ENCODE peak calls at places on chromosomes 7 and 10, in five cellular contexts. J is upper lobe of right lung, A is right atrium auricular region, Z is uterus, Y is A549. K is an unnamed sample. For H3K4me1, the result is how much of the 10 kb centered on the place peaks cover.

GRCh38 chr10:62305813-62306212 is 37.2 kb upstream of the RTKN2 start:
- DNase-seq in Y (no peak), A (no peak), Z (no peak), J (no peak), K (no peak)

GRCh38 chr10:110413903-110414562 is 83.7 kb upstream of the DUSP5 start:
- DNase-seq in A (no peak), Y (no peak), J (no peak), Z (no peak), K (no peak)

GRCh38 chr7:36967387-36967786 is 243.1 kb upstream of the AOAH start:
- DNase-seq in A (peak), Y (peak), J (no peak), Z (peak), K (peak)

GRCh38 chr10:103792547-103792946 is 62.8 kb downstream of the SH3PXD2A start:
- DNase-seq in Y (no peak), A (no peak), Z (no peak), J (no peak), K (no peak)

GRCh38 chr10:32095116-32095733 is 39.0 kb upstream of the KIF5B start:
- DNase-seq in J (no peak), A (no peak), Z (no peak), Y (no peak), K (no peak)

GRCh38 chr7:125046767-125047166 is 117.1 kb upstream of the POT1 start:
- DNase-seq in J (peak), Z (no peak), A (no peak), Y (no peak), K (no peak)

GRCh38 chr7:108120943-108121342 is 9.2 kb downstream of the LAMB4 start:
- DNase-seq in Y (no peak), A (no peak), Z (no peak), J (no peak), K (no peak)

GRCh38 chr10:92420554-92421275 is 129.7 kb downstream of the MARCHF5 start:
- DNase-seq in Y (no peak), J (no peak), A (no peak), Z (no peak), K (no peak)

GRCh38 chr7:27151945-27152815 is at the start of gene HOXA3:
- DNase-seq in Z (peak), A (no peak), Y (no peak), J (peak), K (no peak)

GRCh38 chr7:38727184-38727940 is 96.2 kb upstream of the AMPH start:
- DNase-seq in Z (no peak), A (no peak), J (no peak), Y (no peak), K (no peak)

GRCh38 chr10:98519936-98520335 is 73.2 kb upstream of the HPS1 start:
- DNase-seq in A (no peak), J (no peak), Y (no peak), Z (no peak), K (no peak)

GRCh38 chr7:42831051-42831952 is 80.6 kb downstream of the C7orf25 start:
- DNase-seq in Y (no peak), J (peak), Z (peak), A (no peak), K (peak)

GRCh38 chr7:1707756-1708611 is 37.9 kb downstream of the ELFN1 start:
- DNase-seq in A (no peak), Z (no peak), J (peak), Y (no peak), K (no peak)

GRCh38 chr10:97314677-97315076 is 4.4 kb upstream of the FRAT1 start:
- DNase-seq in Z (no peak), A (no peak), J (no peak), Y (no peak), K (no peak)

GRCh38 chr7:123580406-123581161 is 21.0 kb upstream of the ASB15 start:
- DNase-seq in Y (no peak), Z (no peak), A (no peak), J (no peak), K (peak)

GRCh38 chr10:102773986-102774385 is 30.2 kb downstream of the WBP1L start:
- DNase-seq in Y (no peak), A (peak), Z (no peak), J (no peak), K (no peak)

GRCh38 chr10:133045556-133046483 is 41.9 kb upstream of the ADGRA1 start:
- DNase-seq in Z (no peak), Y (no peak), A (no peak), J (no peak), K (no peak)

GRCh38 chr10:6275022-6275997 is 72.6 kb downstream of the PFKFB3 start:
- DNase-seq in Z (peak), Y (peak), A (peak), J (peak), K (peak)

GRCh38 chr7:91657386-91658120 is 222.9 kb downstream of the MTERF1 start:
- DNase-seq in Y (no peak), Z (no peak), J (no peak), A (no peak), K (no peak)

GRCh38 chr7:96727534-96728088 is 18.0 kb upstream of the SEM1 start:
- DNase-seq in Y (no peak), J (no peak), Z (no peak), A (no peak), K (no peak)

GRCh38 chr10:6348091-6348862 is 145.5 kb downstream of the PFKFB3 start:
- DNase-seq in Y (no peak), Z (no peak), J (peak), A (no peak), K (peak)

GRCh38 chr10:82982110-82982608 is 1107.2 kb downstream of the NRG3 start:
- DNase-seq in Z (no peak), A (no peak), J (no peak), Y (no peak), K (no peak)

GRCh38 chr7:35035511-35035921 is 1.8 kb downstream of the DPY19L1 start:
- DNase-seq in Y (peak), J (no peak), A (no peak), Z (no peak), K (peak)

GRCh38 chr7:80443336-80443735 is 68.5 kb downstream of the GNAT3 start:
- DNase-seq in A (no peak), Z (no peak), J (no peak), Y (no peak), K (no peak)

GRCh38 chr7:123004931-123005330 is 9.4 kb upstream of the TAS2R16 start:
- DNase-seq in Y (no peak), Z (no peak), A (no peak), J (no peak), K (no peak)

GRCh38 chr7:13948019-13948781 is 41.3 kb downstream of the ETV1 start:
- DNase-seq in A (no peak), Z (no peak), J (no peak), Y (no peak), K (no peak)

GRCh38 chr7:13945670-13946069 is 43.8 kb downstream of the ETV1 start:
- DNase-seq in A (no peak), J (no peak), Y (no peak), Z (peak), K (no peak)

GRCh38 chr7:13949450-13949849 is 40.0 kb downstream of the ETV1 start:
- DNase-seq in Y (no peak), J (no peak), A (no peak), Z (no peak), K (peak)

GRCh38 chr7:13946181-13946580 is 43.3 kb downstream of the ETV1 start:
- DNase-seq in J (no peak), Z (no peak), A (no peak), Y (no peak), K (no peak)

DNA sequence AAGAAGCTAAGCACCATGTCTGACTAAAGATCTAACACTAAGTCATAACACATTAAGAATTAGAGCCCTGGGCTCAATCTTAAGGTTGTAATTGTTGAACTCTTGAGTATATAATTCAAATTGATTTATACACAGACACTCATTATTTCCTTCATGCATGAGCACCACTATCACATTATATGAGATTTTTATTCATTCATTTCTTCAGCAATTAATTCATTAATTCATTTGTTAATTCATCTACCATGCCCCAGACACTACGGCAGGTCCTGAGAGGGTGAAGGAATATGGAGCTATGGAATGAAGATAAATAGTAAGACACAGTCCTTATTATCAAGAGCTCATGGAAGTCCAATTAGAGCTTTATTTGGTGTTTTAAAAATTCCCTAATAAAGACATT is 41.9 kb downstream of the ETV1 start:
- DNase-seq in A (no peak), Z (no peak), J (no peak), Y (no peak), K (no peak)
- H3K4me1 ChIP-seq in A (under half), Z (under half), J (under half), Y (under half), K (under half)

GRCh38 chr10:118594392-118595063 is 920 bp downstream of the PRLHR start:
- DNase-seq in A (no peak), Y (peak), J (no peak), Z (peak), K (no peak)

GRCh38 chr10:118592675-118593330 is 2.6 kb downstream of the PRLHR start:
- DNase-seq in Z (no peak), J (no peak), A (no peak), Y (no peak), K (peak)

GRCh38 chr10:118595064-118595420 is 406 bp downstream of the PRLHR start:
- DNase-seq in J (no peak), Y (no peak), A (no peak), Z (no peak), K (no peak)

GRCh38 chr10:118596426-118597124 is 1.1 kb upstream of the PRLHR start:
- DNase-seq in Z (no peak), Y (no peak), J (no peak), A (no peak), K (peak)

GRCh38 chr10:118595598-118596425 is at the start of gene PRLHR:
- DNase-seq in J (no peak), Z (peak), Y (peak), A (no peak), K (no peak)
- H3K4me3 ChIP-seq in J (no peak), Z (peak), Y (no peak), A (no peak), K (no peak)

GRCh38 chr7:116780521-116780920 is 81.9 kb upstream of the CAPZA2 start:
- DNase-seq in Z (no peak), Y (no peak), A (no peak), J (no peak), K (no peak)
- H3K27ac ChIP-seq in Z (no peak), Y (peak), A (no peak), J (no peak), K (peak)

DNA sequence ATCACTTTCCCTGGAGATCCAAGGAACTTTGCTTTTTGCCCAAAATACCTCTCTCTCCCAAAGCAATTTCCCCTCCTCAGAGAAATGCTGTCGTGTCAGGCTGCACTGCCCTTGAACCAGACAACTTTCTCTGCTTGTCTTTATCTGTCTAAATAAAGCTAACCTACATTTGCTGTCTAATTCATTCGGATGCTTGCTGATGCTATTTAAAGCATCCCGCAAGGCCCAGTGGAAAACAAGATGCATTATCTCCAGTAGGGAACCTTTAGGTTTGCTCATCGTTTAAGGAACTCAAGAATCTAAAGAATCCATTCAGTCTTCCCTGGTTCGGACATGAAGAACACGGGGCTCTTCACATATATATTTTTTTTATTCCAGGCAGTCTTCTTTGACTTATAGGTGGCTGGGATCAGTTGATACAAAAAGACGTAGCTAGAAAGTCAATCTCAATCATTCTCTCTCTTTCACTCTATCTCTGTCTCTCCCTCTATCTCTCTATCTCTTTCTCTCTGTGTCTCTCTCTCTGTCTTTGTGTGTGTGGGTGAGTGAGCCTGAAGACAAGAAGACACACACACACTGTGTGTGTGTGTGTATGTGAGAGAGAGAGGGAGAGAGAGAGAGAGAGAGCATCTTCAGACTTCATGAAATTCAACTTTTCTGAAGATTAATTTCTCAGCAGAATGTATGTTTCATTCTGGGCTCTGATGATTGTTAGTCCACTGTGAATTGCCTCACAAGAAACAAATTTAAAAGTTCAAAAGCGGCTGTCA is 92.8 kb upstream of the MKLN1 start:
- DNase-seq in A (no peak), Y (no peak), J (no peak), Z (no peak), K (no peak)
- H3K4me1 ChIP-seq in A (under half), Y (half or more), J (under half), Z (under half), K (under half)

GRCh38 chr7:50331564-50332208 is 27.2 kb downstream of the IKZF1 start:
- DNase-seq in J (no peak), A (no peak), Z (no peak), Y (no peak), K (no peak)
- H3K4me3 ChIP-seq in J (no peak), A (no peak), Z (no peak), Y (no peak), K (no peak)

GRCh38 chr10:86959737-86960002 is 1.3 kb downstream of the SNCG start:
- DNase-seq in Z (no peak), Y (no peak), A (no peak), J (no peak), K (no peak)

GRCh38 chr10:86962136-86962980 is 4.0 kb downstream of the SNCG start:
- DNase-seq in A (peak), Z (peak), J (no peak), Y (no peak), K (no peak)

GRCh38 chr10:86961481-86962091 is 3.2 kb downstream of the SNCG start:
- DNase-seq in Z (peak), Y (no peak), A (no peak), J (no peak), K (no peak)

GRCh38 chr10:86960003-86960862 is 1.8 kb downstream of the SNCG start:
- DNase-seq in J (no peak), Z (peak), Y (no peak), A (no peak), K (peak)

GRCh38 chr10:86960863-86961434 is 2.5 kb downstream of the SNCG start:
- DNase-seq in J (no peak), Z (no peak), A (no peak), Y (no peak), K (no peak)
- H3K27ac ChIP-seq in J (no peak), Z (no peak), A (no peak), Y (peak), K (no peak)

DNA sequence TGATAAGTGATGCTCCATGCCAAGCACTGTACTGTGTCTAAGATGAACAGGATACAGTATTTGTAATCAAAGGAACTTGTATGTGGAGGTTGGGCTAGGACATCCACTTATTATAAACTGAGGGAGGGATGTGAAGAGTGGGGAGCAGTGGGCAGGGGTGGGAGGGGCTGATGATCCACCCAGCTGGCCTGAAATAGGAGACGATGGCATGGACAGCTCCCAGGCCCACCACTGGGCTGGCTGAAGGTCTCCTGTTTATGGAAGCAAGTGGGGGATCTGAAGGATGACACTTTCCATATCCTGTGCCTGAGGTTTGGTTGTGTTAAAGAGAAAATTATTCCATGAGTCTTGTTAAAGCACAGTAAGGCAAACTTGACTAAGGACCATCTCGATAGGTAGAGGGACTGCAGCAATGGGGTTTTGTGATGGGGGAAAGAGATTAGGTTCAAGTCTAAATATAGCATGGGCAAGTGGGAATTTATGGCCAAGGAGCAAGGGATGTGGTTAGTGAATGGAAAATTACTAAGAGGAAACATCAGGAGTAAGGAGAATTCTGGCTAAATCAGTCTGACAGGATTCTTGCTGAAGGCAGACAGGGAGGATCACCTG is 124.6 kb downstream of the CCNY start:
- DNase-seq in J (no peak), A (no peak), Y (no peak), Z (no peak), K (no peak)
- H3K4me1 ChIP-seq in J (under half), A (under half), Y (under half), Z (under half), K (under half)

GRCh38 chr10:80462986-80463741 is 9.1 kb downstream of the TSPAN14 start:
- DNase-seq in A (no peak), Z (no peak), Y (no peak), J (no peak), K (no peak)
- H3K4me3 ChIP-seq in A (no peak), Z (no peak), Y (no peak), J (no peak), K (no peak)